ENCODE peak calls at places on chromosomes 13 and 19, in ten cellular contexts. One of them, this sample, is unnamed.

GRCh38 chr13:37540228-37540627 is 58.3 kb downstream of the POSTN start:
- DNase-seq in RCC 7860: no peak
- DNase-seq in iris pigment epithelial cell: peak; percentile 76
- DNase-seq in CD4-positive, alpha-beta T cell: no peak
- DNase-seq in DMS53: no peak
- DNase-seq in WERI-Rb-1: no peak
- DNase-seq in left cardiac atrium: no peak
- DNase-seq in SW480: no peak
- DNase-seq in frontal cortex: no peak
- DNase-seq in T follicular helper cell: no peak
- DNase-seq in this sample: peak; percentile 78

GRCh38 chr13:76937416-76937815 is 10.9 kb upstream of the ACOD1 start:
- DNase-seq in RCC 7860: peak; percentile 60
- DNase-seq in iris pigment epithelial cell: peak; percentile 96
- DNase-seq in CD4-positive, alpha-beta T cell: no peak
- DNase-seq in DMS53: peak; percentile 20
- DNase-seq in WERI-Rb-1: no peak
- DNase-seq in left cardiac atrium: no peak
- DNase-seq in SW480: peak; percentile 65
- DNase-seq in frontal cortex: no peak
- DNase-seq in T follicular helper cell: no peak
- DNase-seq in this sample: peak; percentile 93

GRCh38 chr13:29496241-29496712 is 99.2 kb downstream of the SLC7A1 start:
- DNase-seq in RCC 7860: no peak
- DNase-seq in iris pigment epithelial cell: no peak
- DNase-seq in CD4-positive, alpha-beta T cell: no peak
- DNase-seq in DMS53: peak; percentile 18
- DNase-seq in WERI-Rb-1: no peak
- DNase-seq in left cardiac atrium: peak; percentile 50
- DNase-seq in SW480: no peak
- DNase-seq in frontal cortex: no peak
- DNase-seq in T follicular helper cell: no peak
- DNase-seq in this sample: no peak

GRCh38 chr13:98977568-98978270 is at the start of gene DOCK9:
- DNase-seq in RCC 7860: no peak
- DNase-seq in iris pigment epithelial cell: peak; percentile 77
- DNase-seq in CD4-positive, alpha-beta T cell: no peak
- DNase-seq in DMS53: no peak
- DNase-seq in WERI-Rb-1: no peak
- DNase-seq in left cardiac atrium: peak; percentile 81
- DNase-seq in SW480: peak; percentile 85
- DNase-seq in frontal cortex: peak; percentile 43
- DNase-seq in T follicular helper cell: no peak
- DNase-seq in this sample: peak; percentile 41

GRCh38 chr13:63189712-63190111 is 1774.1 kb upstream of the PCDH20 start:
- DNase-seq in RCC 7860: no peak
- DNase-seq in iris pigment epithelial cell: no peak
- DNase-seq in CD4-positive, alpha-beta T cell: no peak
- DNase-seq in DMS53: no peak
- DNase-seq in WERI-Rb-1: no peak
- DNase-seq in left cardiac atrium: no peak
- DNase-seq in SW480: no peak
- DNase-seq in frontal cortex: no peak
- DNase-seq in T follicular helper cell: no peak
- DNase-seq in this sample: no peak

GRCh38 chr19:6453951-6454565 is 5.5 kb downstream of the SLC25A23 start:
- DNase-seq in RCC 7860: no peak
- DNase-seq in iris pigment epithelial cell: no peak
- DNase-seq in CD4-positive, alpha-beta T cell: no peak
- DNase-seq in DMS53: no peak
- DNase-seq in WERI-Rb-1: no peak
- DNase-seq in left cardiac atrium: no peak
- DNase-seq in SW480: no peak
- DNase-seq in frontal cortex: no peak
- DNase-seq in T follicular helper cell: no peak
- DNase-seq in this sample: no peak

GRCh38 chr19:44499559-44499958 is 763 bp downstream of the ZNF180 start:
- DNase-seq in RCC 7860: no peak
- DNase-seq in iris pigment epithelial cell: no peak
- DNase-seq in CD4-positive, alpha-beta T cell: no peak
- DNase-seq in DMS53: no peak
- DNase-seq in WERI-Rb-1: peak; percentile 20
- DNase-seq in left cardiac atrium: no peak
- DNase-seq in SW480: no peak
- DNase-seq in frontal cortex: no peak
- DNase-seq in T follicular helper cell: no peak
- DNase-seq in this sample: no peak

GRCh38 chr19:40623403-40624239 is 22.5 kb downstream of the LTBP4 start:
- DNase-seq in RCC 7860: peak; percentile 91
- DNase-seq in iris pigment epithelial cell: no peak
- DNase-seq in CD4-positive, alpha-beta T cell: no peak
- DNase-seq in DMS53: no peak
- DNase-seq in WERI-Rb-1: peak; percentile 57
- DNase-seq in left cardiac atrium: peak; percentile 59
- DNase-seq in SW480: peak; percentile 96
- DNase-seq in frontal cortex: no peak
- DNase-seq in T follicular helper cell: no peak
- DNase-seq in this sample: no peak

GRCh38 chr13:39215971-39216370 is 177.7 kb downstream of the NHLRC3 start:
- DNase-seq in RCC 7860: no peak
- DNase-seq in iris pigment epithelial cell: no peak
- DNase-seq in CD4-positive, alpha-beta T cell: no peak
- DNase-seq in DMS53: no peak
- DNase-seq in WERI-Rb-1: no peak
- DNase-seq in left cardiac atrium: no peak
- DNase-seq in SW480: no peak
- DNase-seq in frontal cortex: no peak
- DNase-seq in T follicular helper cell: no peak
- DNase-seq in this sample: no peak

GRCh38 chr13:41428155-41428554 is 29.2 kb upstream of the RGCC start:
- DNase-seq in RCC 7860: no peak
- DNase-seq in iris pigment epithelial cell: no peak
- DNase-seq in CD4-positive, alpha-beta T cell: peak; percentile 62
- DNase-seq in DMS53: no peak
- DNase-seq in WERI-Rb-1: no peak
- DNase-seq in left cardiac atrium: no peak
- DNase-seq in SW480: no peak
- DNase-seq in frontal cortex: peak; percentile 26
- DNase-seq in T follicular helper cell: peak; percentile 11
- DNase-seq in this sample: no peak